ENCODE peak calls at places on chromosomes 7 and 10, in ten cellular contexts. One of them, this sample, is unnamed.

GRCh38 chr7:6146666-6147065 is 115.5 kb downstream of the ANKRD61 start:
- DNase-seq in brain microvascular endothelial cell: no peak
- DNase-seq in thoracic aorta: no peak
- DNase-seq in uterus: no peak
- DNase-seq in fibroblast of pulmonary artery: no peak
- DNase-seq in GM06990: no peak
- DNase-seq in upper lobe of right lung: no peak
- DNase-seq in fibroblast of the aortic adventitia: no peak
- DNase-seq in WERI-Rb-1: no peak
- DNase-seq in colonic mucosa: no peak
- DNase-seq in this sample: no peak

GRCh38 chr10:2935647-2936386 is 131.5 kb upstream of the PFKP start:
- DNase-seq in brain microvascular endothelial cell: no peak
- DNase-seq in thoracic aorta: no peak
- DNase-seq in uterus: no peak
- DNase-seq in fibroblast of pulmonary artery: no peak
- DNase-seq in GM06990: no peak
- DNase-seq in upper lobe of right lung: no peak
- DNase-seq in fibroblast of the aortic adventitia: no peak
- DNase-seq in WERI-Rb-1: no peak
- DNase-seq in colonic mucosa: peak
- DNase-seq in this sample: no peak

GRCh38 chr7:92527300-92528187 is 776 bp downstream of the PEX1 start:
- DNase-seq in brain microvascular endothelial cell: peak
- DNase-seq in thoracic aorta: peak
- DNase-seq in uterus: peak
- DNase-seq in fibroblast of pulmonary artery: peak
- DNase-seq in GM06990: peak
- DNase-seq in upper lobe of right lung: peak
- DNase-seq in fibroblast of the aortic adventitia: peak
- DNase-seq in WERI-Rb-1: peak
- DNase-seq in colonic mucosa: peak
- DNase-seq in this sample: peak

GRCh38 chr10:31186225-31187010 is 132.6 kb upstream of the ZEB1 start:
- DNase-seq in brain microvascular endothelial cell: no peak
- DNase-seq in thoracic aorta: no peak
- DNase-seq in uterus: no peak
- DNase-seq in fibroblast of pulmonary artery: peak
- DNase-seq in GM06990: no peak
- DNase-seq in upper lobe of right lung: no peak
- DNase-seq in fibroblast of the aortic adventitia: no peak
- DNase-seq in WERI-Rb-1: no peak
- DNase-seq in colonic mucosa: no peak
- DNase-seq in this sample: no peak

GRCh38 chr10:111974325-111974724 is 209.2 kb downstream of the GPAM start:
- DNase-seq in brain microvascular endothelial cell: no peak
- DNase-seq in thoracic aorta: no peak
- DNase-seq in uterus: no peak
- DNase-seq in fibroblast of pulmonary artery: no peak
- DNase-seq in GM06990: no peak
- DNase-seq in upper lobe of right lung: no peak
- DNase-seq in fibroblast of the aortic adventitia: no peak
- DNase-seq in WERI-Rb-1: no peak
- DNase-seq in colonic mucosa: no peak
- DNase-seq in this sample: no peak

GRCh38 chr10:95382174-95382573 is 91.4 kb upstream of the PDLIM1 start:
- DNase-seq in brain microvascular endothelial cell: no peak
- DNase-seq in thoracic aorta: no peak
- DNase-seq in uterus: no peak
- DNase-seq in fibroblast of pulmonary artery: no peak
- DNase-seq in GM06990: no peak
- DNase-seq in upper lobe of right lung: no peak
- DNase-seq in fibroblast of the aortic adventitia: no peak
- DNase-seq in WERI-Rb-1: no peak
- DNase-seq in colonic mucosa: no peak
- DNase-seq in this sample: no peak

GRCh38 chr10:62390497-62391176 is 16.5 kb downstream of the ZNF365 start:
- DNase-seq in brain microvascular endothelial cell: peak
- DNase-seq in thoracic aorta: no peak
- DNase-seq in uterus: no peak
- DNase-seq in fibroblast of pulmonary artery: no peak
- DNase-seq in GM06990: no peak
- DNase-seq in upper lobe of right lung: no peak
- DNase-seq in fibroblast of the aortic adventitia: no peak
- DNase-seq in WERI-Rb-1: no peak
- DNase-seq in colonic mucosa: no peak
- DNase-seq in this sample: no peak

GRCh38 chr10:93065675-93066543 is 5.3 kb downstream of the CYP26C1 start:
- DNase-seq in brain microvascular endothelial cell: no peak
- DNase-seq in thoracic aorta: no peak
- DNase-seq in uterus: no peak
- DNase-seq in fibroblast of pulmonary artery: no peak
- DNase-seq in GM06990: no peak
- DNase-seq in upper lobe of right lung: peak
- DNase-seq in fibroblast of the aortic adventitia: no peak
- DNase-seq in WERI-Rb-1: no peak
- DNase-seq in colonic mucosa: no peak
- DNase-seq in this sample: no peak

GRCh38 chr10:117167346-117168134 is 29.5 kb upstream of the VAX1 start:
- DNase-seq in brain microvascular endothelial cell: no peak
- DNase-seq in thoracic aorta: no peak
- DNase-seq in uterus: no peak
- DNase-seq in fibroblast of pulmonary artery: no peak
- DNase-seq in GM06990: no peak
- DNase-seq in upper lobe of right lung: no peak
- DNase-seq in fibroblast of the aortic adventitia: no peak
- DNase-seq in WERI-Rb-1: peak
- DNase-seq in colonic mucosa: no peak
- DNase-seq in this sample: no peak

DNA sequence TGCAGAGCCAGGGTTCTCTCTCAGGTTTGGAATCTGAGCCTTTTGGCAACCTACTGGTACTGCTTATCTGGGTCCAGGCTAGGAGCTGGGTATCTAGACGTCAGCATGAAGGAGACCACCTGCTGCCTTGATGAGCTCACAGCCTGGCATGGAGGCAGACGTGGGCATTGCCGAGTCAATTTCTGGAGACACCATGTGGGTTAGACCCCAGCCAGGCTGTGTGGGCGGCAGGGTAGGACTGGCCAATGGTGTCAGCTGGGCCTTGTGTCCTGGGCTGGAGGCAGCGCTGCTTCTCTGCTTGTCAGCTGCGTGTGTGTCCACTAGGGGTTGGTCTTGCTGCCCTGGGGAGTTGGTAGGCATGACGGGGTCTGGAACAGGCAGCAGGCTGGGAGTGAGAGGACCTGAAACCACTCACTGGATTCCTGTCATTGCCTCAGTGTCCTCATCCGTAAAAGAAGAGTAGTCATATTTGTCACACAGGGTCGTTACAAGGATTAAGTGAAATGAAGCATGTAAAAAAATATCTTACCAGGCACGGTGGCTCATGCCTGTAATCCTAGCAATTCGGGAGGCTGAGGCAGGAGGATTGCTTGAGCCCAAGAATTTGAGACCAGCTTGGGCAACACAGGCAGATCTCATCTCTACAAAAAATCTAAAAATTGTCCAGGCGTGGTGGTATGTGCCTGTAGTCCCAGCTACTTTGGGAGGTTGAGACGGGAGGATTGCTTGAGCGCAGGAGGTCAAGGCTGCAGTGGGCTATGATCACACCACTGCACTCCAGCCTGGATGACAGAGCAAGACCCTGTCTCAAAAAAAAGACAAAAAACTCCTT is 31.7 kb upstream of the ANKRD2 start:
- DNase-seq in brain microvascular endothelial cell: no peak
- DNase-seq in thoracic aorta: no peak
- DNase-seq in uterus: peak
- DNase-seq in fibroblast of pulmonary artery: peak
- DNase-seq in GM06990: no peak
- DNase-seq in upper lobe of right lung: peak
- DNase-seq in fibroblast of the aortic adventitia: peak
- DNase-seq in WERI-Rb-1: peak
- DNase-seq in colonic mucosa: no peak
- DNase-seq in this sample: no peak
- TF ChIP-seq CTCF in brain microvascular endothelial cell: peak
- TF ChIP-seq CTCF in thoracic aorta: no peak
- TF ChIP-seq CTCF in uterus: no peak
- TF ChIP-seq CTCF in fibroblast of pulmonary artery: peak
- TF ChIP-seq CTCF in GM06990: no peak
- TF ChIP-seq CTCF in upper lobe of right lung: no peak
- TF ChIP-seq CTCF in fibroblast of the aortic adventitia: no peak
- TF ChIP-seq CTCF in WERI-Rb-1: peak
- TF ChIP-seq CTCF in colonic mucosa: no peak
- TF ChIP-seq CTCF in this sample: no peak

GRCh38 chr7:36157506-36158320 is 4.7 kb downstream of the EEPD1 start:
- DNase-seq in brain microvascular endothelial cell: no peak
- DNase-seq in thoracic aorta: no peak
- DNase-seq in uterus: no peak
- DNase-seq in fibroblast of pulmonary artery: no peak
- DNase-seq in GM06990: no peak
- DNase-seq in upper lobe of right lung: no peak
- DNase-seq in fibroblast of the aortic adventitia: no peak
- DNase-seq in WERI-Rb-1: no peak
- DNase-seq in colonic mucosa: no peak
- DNase-seq in this sample: no peak
- H3K4me3 ChIP-seq in brain microvascular endothelial cell: no peak
- H3K4me3 ChIP-seq in thoracic aorta: no peak
- H3K4me3 ChIP-seq in uterus: no peak
- H3K4me3 ChIP-seq in fibroblast of pulmonary artery: no peak
- H3K4me3 ChIP-seq in GM06990: no peak
- H3K4me3 ChIP-seq in upper lobe of right lung: no peak
- H3K4me3 ChIP-seq in fibroblast of the aortic adventitia: no peak
- H3K4me3 ChIP-seq in WERI-Rb-1: no peak
- H3K4me3 ChIP-seq in colonic mucosa: no peak
- H3K4me3 ChIP-seq in this sample: no peak

GRCh38 chr7:53904355-53904754 is 637.8 kb upstream of the VSTM2A start:
- DNase-seq in brain microvascular endothelial cell: no peak
- DNase-seq in thoracic aorta: no peak
- DNase-seq in uterus: no peak
- DNase-seq in fibroblast of pulmonary artery: no peak
- DNase-seq in GM06990: no peak
- DNase-seq in upper lobe of right lung: no peak
- DNase-seq in fibroblast of the aortic adventitia: no peak
- DNase-seq in WERI-Rb-1: no peak
- DNase-seq in colonic mucosa: no peak
- DNase-seq in this sample: no peak
- TF ChIP-seq CTCF in brain microvascular endothelial cell: no peak
- TF ChIP-seq CTCF in thoracic aorta: no peak
- TF ChIP-seq CTCF in uterus: no peak
- TF ChIP-seq CTCF in fibroblast of pulmonary artery: no peak
- TF ChIP-seq CTCF in GM06990: no peak
- TF ChIP-seq CTCF in upper lobe of right lung: no peak
- TF ChIP-seq CTCF in fibroblast of the aortic adventitia: no peak
- TF ChIP-seq CTCF in WERI-Rb-1: no peak
- TF ChIP-seq CTCF in colonic mucosa: no peak
- TF ChIP-seq CTCF in this sample: no peak

GRCh38 chr10:118840071-118840775 is 85.5 kb upstream of the CACUL1 start:
- DNase-seq in brain microvascular endothelial cell: peak
- DNase-seq in thoracic aorta: no peak
- DNase-seq in uterus: no peak
- DNase-seq in fibroblast of pulmonary artery: peak
- DNase-seq in GM06990: peak
- DNase-seq in upper lobe of right lung: no peak
- DNase-seq in fibroblast of the aortic adventitia: no peak
- DNase-seq in WERI-Rb-1: no peak
- DNase-seq in colonic mucosa: no peak
- DNase-seq in this sample: peak
- H3K4me3 ChIP-seq in brain microvascular endothelial cell: no peak
- H3K4me3 ChIP-seq in thoracic aorta: no peak
- H3K4me3 ChIP-seq in uterus: no peak
- H3K4me3 ChIP-seq in fibroblast of pulmonary artery: no peak
- H3K4me3 ChIP-seq in GM06990: no peak
- H3K4me3 ChIP-seq in upper lobe of right lung: no peak
- H3K4me3 ChIP-seq in fibroblast of the aortic adventitia: no peak
- H3K4me3 ChIP-seq in WERI-Rb-1: no peak
- H3K4me3 ChIP-seq in colonic mucosa: no peak
- H3K4me3 ChIP-seq in this sample: no peak

GRCh38 chr7:69674701-69675182 is 76.5 kb downstream of the AUTS2 start:
- DNase-seq in brain microvascular endothelial cell: no peak
- DNase-seq in thoracic aorta: no peak
- DNase-seq in uterus: no peak
- DNase-seq in fibroblast of pulmonary artery: no peak
- DNase-seq in GM06990: peak
- DNase-seq in upper lobe of right lung: no peak
- DNase-seq in fibroblast of the aortic adventitia: no peak
- DNase-seq in WERI-Rb-1: no peak
- DNase-seq in colonic mucosa: no peak
- DNase-seq in this sample: peak

GRCh38 chr7:69676247-69676646 is 78.0 kb downstream of the AUTS2 start:
- DNase-seq in brain microvascular endothelial cell: no peak
- DNase-seq in thoracic aorta: no peak
- DNase-seq in uterus: no peak
- DNase-seq in fibroblast of pulmonary artery: no peak
- DNase-seq in GM06990: no peak
- DNase-seq in upper lobe of right lung: no peak
- DNase-seq in fibroblast of the aortic adventitia: no peak
- DNase-seq in WERI-Rb-1: no peak
- DNase-seq in colonic mucosa: no peak
- DNase-seq in this sample: peak

GRCh38 chr7:69678794-69679103 is 80.5 kb downstream of the AUTS2 start:
- DNase-seq in brain microvascular endothelial cell: no peak
- DNase-seq in thoracic aorta: no peak
- DNase-seq in uterus: no peak
- DNase-seq in fibroblast of pulmonary artery: no peak
- DNase-seq in GM06990: no peak
- DNase-seq in upper lobe of right lung: no peak
- DNase-seq in fibroblast of the aortic adventitia: no peak
- DNase-seq in WERI-Rb-1: no peak
- DNase-seq in colonic mucosa: no peak
- DNase-seq in this sample: no peak

GRCh38 chr7:69677905-69678793 is 79.9 kb downstream of the AUTS2 start:
- DNase-seq in brain microvascular endothelial cell: no peak
- DNase-seq in thoracic aorta: no peak
- DNase-seq in uterus: no peak
- DNase-seq in fibroblast of pulmonary artery: no peak
- DNase-seq in GM06990: no peak
- DNase-seq in upper lobe of right lung: no peak
- DNase-seq in fibroblast of the aortic adventitia: no peak
- DNase-seq in WERI-Rb-1: no peak
- DNase-seq in colonic mucosa: no peak
- DNase-seq in this sample: no peak

GRCh38 chr7:69677054-69677847 is 79.0 kb downstream of the AUTS2 start:
- DNase-seq in brain microvascular endothelial cell: no peak
- DNase-seq in thoracic aorta: no peak
- DNase-seq in uterus: no peak
- DNase-seq in fibroblast of pulmonary artery: no peak
- DNase-seq in GM06990: no peak
- DNase-seq in upper lobe of right lung: no peak
- DNase-seq in fibroblast of the aortic adventitia: no peak
- DNase-seq in WERI-Rb-1: no peak
- DNase-seq in colonic mucosa: no peak
- DNase-seq in this sample: peak
- TF ChIP-seq CTCF in brain microvascular endothelial cell: peak
- TF ChIP-seq CTCF in thoracic aorta: no peak
- TF ChIP-seq CTCF in uterus: peak
- TF ChIP-seq CTCF in fibroblast of pulmonary artery: peak
- TF ChIP-seq CTCF in GM06990: peak
- TF ChIP-seq CTCF in upper lobe of right lung: no peak
- TF ChIP-seq CTCF in fibroblast of the aortic adventitia: no peak
- TF ChIP-seq CTCF in WERI-Rb-1: peak
- TF ChIP-seq CTCF in colonic mucosa: no peak
- TF ChIP-seq CTCF in this sample: peak